ENCODE peak calls at places on chromosomes 13 and 19, in eight cellular contexts. W, O, G, V, B, H, Q and M are unnamed samples.

GRCh38 chr13:23323946-23324709 is 109.4 kb downstream of the SACS start:
- DNase-seq in W (no peak), O (no peak), G (no peak), V (no peak), B (peak), H (no peak), Q (no peak), M (no peak)

GRCh38 chr19:42051166-42052115 is 18.6 kb downstream of the GRIK5 start:
- DNase-seq in W (no peak), O (no peak), G (peak), V (no peak), B (peak), H (no peak), Q (peak), M (no peak)

GRCh38 chr13:111586291-111586690 is 265.8 kb downstream of the TEX29 start:
- DNase-seq in W (no peak), O (no peak), G (no peak), V (no peak), B (no peak), H (no peak), Q (no peak), M (no peak)

GRCh38 chr19:18385675-18386542 is at the start of gene GDF15:
- DNase-seq in W (no peak), O (peak), G (peak), V (no peak), B (peak), H (peak), Q (peak), M (peak)

GRCh38 chr13:49165798-49166752 is 54.1 kb upstream of the MLNR start:
- DNase-seq in W (no peak), O (no peak), G (no peak), V (no peak), B (no peak), H (no peak), Q (no peak), M (no peak)

GRCh38 chr13:110422913-110423688 is 116.0 kb downstream of the COL4A2 start:
- DNase-seq in W (no peak), O (no peak), G (no peak), V (no peak), B (no peak), H (no peak), Q (peak), M (no peak)

GRCh38 chr19:7925171-7925837 is 631 bp downstream of the CTXN1 start:
- DNase-seq in W (peak), O (peak), G (peak), V (peak), B (peak), H (peak), Q (peak), M (peak)

GRCh38 chr13:61170791-61171330 is 244.8 kb downstream of the PCDH20 start:
- DNase-seq in W (no peak), O (no peak), G (no peak), V (peak), B (peak), H (peak), Q (no peak), M (no peak)

GRCh38 chr19:13864513-13865242 is 12.3 kb upstream of the NANOS3 start:
- DNase-seq in W (no peak), O (no peak), G (peak), V (no peak), B (no peak), H (no peak), Q (no peak), M (no peak)

GRCh38 chr19:1513492-1514294 is 874 bp upstream of the ADAMTSL5 start:
- DNase-seq in W (peak), O (peak), G (peak), V (no peak), B (peak), H (peak), Q (peak), M (peak)

GRCh38 chr13:22232186-22232585 is 561.3 kb downstream of the FGF9 start:
- DNase-seq in W (no peak), O (no peak), G (no peak), V (no peak), B (no peak), H (no peak), Q (no peak), M (no peak)

GRCh38 chr13:21079761-21080730 is 18.7 kb upstream of the LATS2 start:
- DNase-seq in W (no peak), O (no peak), G (no peak), V (peak), B (peak), H (no peak), Q (peak), M (peak)

GRCh38 chr19:53357821-53358581 is 7.5 kb upstream of the ZNF525 start:
- DNase-seq in W (no peak), O (no peak), G (no peak), V (no peak), B (no peak), H (no peak), Q (no peak), M (no peak)

GRCh38 chr19:45558399-45558878 is 26.2 kb downstream of the OPA3 start:
- DNase-seq in W (peak), O (peak), G (peak), V (peak), B (peak), H (peak), Q (peak), M (peak)

GRCh38 chr13:26727633-26728032 is 33.0 kb downstream of the GPR12 start:
- DNase-seq in W (no peak), O (no peak), G (no peak), V (no peak), B (peak), H (no peak), Q (no peak), M (no peak)

GRCh38 chr13:37636701-37637100 is 38.1 kb upstream of the POSTN start:
- DNase-seq in W (no peak), O (no peak), G (no peak), V (no peak), B (no peak), H (no peak), Q (no peak), M (no peak)

GRCh38 chr13:102128216-102128800 is 273.5 kb downstream of the FGF14 start:
- DNase-seq in W (no peak), O (no peak), G (no peak), V (no peak), B (no peak), H (no peak), Q (peak), M (no peak)

GRCh38 chr13:37595162-37595561 is 3.4 kb downstream of the POSTN start:
- DNase-seq in W (no peak), O (no peak), G (no peak), V (no peak), B (no peak), H (no peak), Q (peak), M (no peak)

GRCh38 chr13:73549717-73550116 is 490.9 kb downstream of the KLF5 start:
- DNase-seq in W (no peak), O (no peak), G (no peak), V (no peak), B (no peak), H (no peak), Q (no peak), M (no peak)

GRCh38 chr19:57103573-57104277 is 16.1 kb upstream of the USP29 start:
- DNase-seq in W (peak), O (peak), G (peak), V (peak), B (peak), H (peak), Q (peak), M (peak)

GRCh38 chr19:45306040-45306439 is 16.6 kb downstream of the CKM start:
- DNase-seq in W (no peak), O (no peak), G (no peak), V (no peak), B (no peak), H (no peak), Q (peak), M (no peak)

GRCh38 chr19:13417054-13417453 is 89.2 kb downstream of the CACNA1A start:
- DNase-seq in W (no peak), O (no peak), G (no peak), V (no peak), B (peak), H (peak), Q (no peak), M (peak)

GRCh38 chr19:39645800-39646411 is 9.8 kb upstream of the LGALS16 start:
- DNase-seq in W (peak), O (no peak), G (peak), V (no peak), B (peak), H (no peak), Q (peak), M (no peak)

GRCh38 chr19:5150902-5151741 is 182.2 kb downstream of the KDM4B start:
- DNase-seq in W (no peak), O (no peak), G (no peak), V (no peak), B (no peak), H (no peak), Q (no peak), M (peak)

GRCh38 chr13:77724092-77724491 is 26.6 kb downstream of the SLAIN1 start:
- DNase-seq in W (no peak), O (no peak), G (no peak), V (no peak), B (no peak), H (no peak), Q (no peak), M (no peak)

GRCh38 chr13:37381502-37381901 is 217.1 kb downstream of the POSTN start:
- DNase-seq in W (no peak), O (no peak), G (no peak), V (no peak), B (no peak), H (no peak), Q (no peak), M (no peak)

GRCh38 chr19:11035441-11036377 is 53.6 kb upstream of the LDLR start:
- DNase-seq in W (peak), O (peak), G (peak), V (peak), B (peak), H (peak), Q (peak), M (peak)

GRCh38 chr19:15680478-15680877 is 7.6 kb downstream of the CYP4F12 start:
- DNase-seq in W (no peak), O (no peak), G (no peak), V (no peak), B (no peak), H (no peak), Q (no peak), M (no peak)

GRCh38 chr13:48783181-48783630 is 129.5 kb downstream of the CYSLTR2 start:
- DNase-seq in W (no peak), O (no peak), G (no peak), V (no peak), B (peak), H (peak), Q (peak), M (peak)

GRCh38 chr13:47611664-47612288 is 389.3 kb downstream of the SUCLA2 start:
- DNase-seq in W (no peak), O (no peak), G (no peak), V (no peak), B (peak), H (no peak), Q (peak), M (no peak)

GRCh38 chr13:81393110-81393509 is 1052.2 kb upstream of the SPRY2 start:
- DNase-seq in W (no peak), O (no peak), G (no peak), V (no peak), B (peak), H (no peak), Q (no peak), M (no peak)

GRCh38 chr13:35518337-35518736 is 41.8 kb upstream of the MAB21L1 start:
- DNase-seq in W (no peak), O (no peak), G (no peak), V (no peak), B (no peak), H (no peak), Q (peak), M (no peak)

GRCh38 chr19:17855333-17856152 is 4.2 kb upstream of the RPL18A start:
- DNase-seq in W (peak), O (peak), G (peak), V (peak), B (peak), H (peak), Q (peak), M (peak)

GRCh38 chr13:50127726-50128291 is 112.6 kb downstream of the KCNRG start:
- DNase-seq in W (no peak), O (no peak), G (no peak), V (no peak), B (no peak), H (no peak), Q (no peak), M (no peak)

GRCh38 chr13:46119883-46120614 is 15.2 kb upstream of the CPB2 start:
- DNase-seq in W (no peak), O (no peak), G (no peak), V (peak), B (peak), H (no peak), Q (peak), M (peak)

GRCh38 chr19:48724796-48725753 is 5.5 kb upstream of the MAMSTR start:
- DNase-seq in W (no peak), O (no peak), G (no peak), V (peak), B (peak), H (peak), Q (peak), M (peak)

GRCh38 chr13:39876258-39876657 is 220.8 kb downstream of the COG6 start:
- DNase-seq in W (no peak), O (no peak), G (no peak), V (no peak), B (peak), H (no peak), Q (peak), M (no peak)

GRCh38 chr13:51861728-51862300 is at the start of gene CCDC70:
- DNase-seq in W (no peak), O (no peak), G (peak), V (no peak), B (peak), H (no peak), Q (peak), M (no peak)

GRCh38 chr19:1076951-1077350 is 10.0 kb downstream of the ARHGAP45 start:
- DNase-seq in W (peak), O (peak), G (peak), V (no peak), B (peak), H (peak), Q (no peak), M (peak)